ENCODE peak calls at places on chromosomes 3 and 15, in nine cellular contexts. F is esophagus squamous epithelium; B is heart right ventricle; U is psoas muscle; Q is fibroblast of lung; C is uterus; D is GM23248; P is CD8-positive, alpha-beta memory T cell; A is body of pancreas. Z is an unnamed sample.

GRCh38 chr15:36527512-36528162 is 51.8 kb upstream of the CDIN1 start:
- DNase-seq in C (no peak), Q (peak; percentile 28), B (no peak), D (peak; percentile 24), F (no peak), P (no peak), A (no peak), U (no peak), Z (no peak)

GRCh38 chr3:185823280-185824044 is 1.4 kb downstream of the IGF2BP2 start:
- DNase-seq in U (peak; percentile 22), D (peak; percentile 75), P (peak; percentile 13), Q (peak; percentile 62), C (peak; percentile 22), F (no peak), B (peak; percentile 42), A (peak; percentile 40), Z (no peak)

GRCh38 chr3:95272791-95273190 is 1209.9 kb downstream of the NSUN3 start:
- DNase-seq in C (no peak), D (no peak), U (no peak), Q (no peak), F (no peak), B (no peak), P (no peak), A (no peak), Z (no peak)

GRCh38 chr3:119258915-119259314 is 18.2 kb upstream of the B4GALT4 start:
- DNase-seq in C (no peak), P (no peak), U (no peak), Q (no peak), F (no peak), A (no peak), D (no peak), B (no peak), Z (no peak)

GRCh38 chr3:90031121-90031520 is 923.7 kb downstream of the EPHA3 start:
- DNase-seq in U (no peak), F (no peak), B (no peak), P (no peak), A (no peak), D (no peak), Q (no peak), C (no peak), Z (no peak)

GRCh38 chr15:64521726-64522164 is 61.4 kb downstream of the ZNF609 start:
- DNase-seq in U (peak; percentile 26), Q (peak; percentile 67), C (no peak), D (peak; percentile 81), B (peak; percentile 27), A (peak; percentile 85), P (no peak), F (no peak), Z (no peak)

GRCh38 chr15:73079570-73079969 is 27.3 kb downstream of the NEO1 start:
- DNase-seq in Q (no peak), C (no peak), A (no peak), U (no peak), P (no peak), F (no peak), B (no peak), D (no peak), Z (no peak)

GRCh38 chr15:101138086-101138660 is 113.7 kb downstream of the CHSY1 start:
- DNase-seq in C (no peak), A (no peak), P (no peak), B (no peak), U (no peak), D (no peak), Q (no peak), F (no peak), Z (no peak)

GRCh38 chr15:75174736-75175135 is 26.9 kb upstream of the C15orf39 start:
- DNase-seq in B (no peak), U (no peak), D (no peak), P (no peak), A (no peak), F (no peak), C (no peak), Q (no peak), Z (no peak)

GRCh38 chr15:75177360-75178071 is 24.2 kb upstream of the C15orf39 start:
- DNase-seq in F (no peak), U (no peak), D (peak; percentile 18), Q (no peak), C (no peak), P (no peak), A (no peak), B (no peak), Z (no peak)

GRCh38 chr15:75178171-75178937 is 23.3 kb upstream of the C15orf39 start:
- DNase-seq in D (peak; percentile 51), C (peak; percentile 63), Q (peak; percentile 6), F (no peak), A (peak; percentile 45), U (peak; percentile 44), P (no peak), B (peak; percentile 67), Z (no peak)

GRCh38 chr15:75174102-75174501 is 27.6 kb upstream of the C15orf39 start:
- DNase-seq in C (no peak), U (no peak), P (no peak), B (no peak), A (no peak), F (no peak), Q (no peak), D (no peak), Z (no peak)

DNA sequence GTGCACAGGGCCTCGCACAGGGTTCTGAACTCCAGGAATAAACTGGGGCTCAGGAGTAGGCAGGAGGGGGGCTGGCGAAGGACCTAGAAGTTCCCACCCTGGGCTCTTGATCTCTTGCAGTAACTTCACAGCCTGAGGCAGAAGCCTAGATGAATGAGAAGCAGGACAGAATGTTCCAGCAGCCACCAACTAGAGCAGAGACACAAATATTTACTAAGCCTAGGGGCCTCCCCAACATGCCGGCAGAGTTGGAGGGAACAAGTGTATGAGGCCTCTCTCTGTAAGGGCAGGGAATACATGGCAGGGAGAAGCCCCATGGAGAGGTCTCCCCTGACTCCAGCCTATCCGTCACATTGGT is 25.3 kb upstream of the C15orf39 start:
- DNase-seq in P (no peak), A (peak; percentile 24), U (no peak), F (no peak), B (no peak), C (no peak), Q (no peak), D (no peak), Z (no peak)
- H3K27ac ChIP-seq in P (no peak overlapping the region), A (peak overlapping the region; percentile 76), U (no peak overlapping the region), F (peak overlapping the region; percentile 80), B (no peak overlapping the region), C (peak overlapping the region; percentile 87), Q (no peak overlapping the region), D (no peak overlapping the region), Z (no peak overlapping the region)

DNA sequence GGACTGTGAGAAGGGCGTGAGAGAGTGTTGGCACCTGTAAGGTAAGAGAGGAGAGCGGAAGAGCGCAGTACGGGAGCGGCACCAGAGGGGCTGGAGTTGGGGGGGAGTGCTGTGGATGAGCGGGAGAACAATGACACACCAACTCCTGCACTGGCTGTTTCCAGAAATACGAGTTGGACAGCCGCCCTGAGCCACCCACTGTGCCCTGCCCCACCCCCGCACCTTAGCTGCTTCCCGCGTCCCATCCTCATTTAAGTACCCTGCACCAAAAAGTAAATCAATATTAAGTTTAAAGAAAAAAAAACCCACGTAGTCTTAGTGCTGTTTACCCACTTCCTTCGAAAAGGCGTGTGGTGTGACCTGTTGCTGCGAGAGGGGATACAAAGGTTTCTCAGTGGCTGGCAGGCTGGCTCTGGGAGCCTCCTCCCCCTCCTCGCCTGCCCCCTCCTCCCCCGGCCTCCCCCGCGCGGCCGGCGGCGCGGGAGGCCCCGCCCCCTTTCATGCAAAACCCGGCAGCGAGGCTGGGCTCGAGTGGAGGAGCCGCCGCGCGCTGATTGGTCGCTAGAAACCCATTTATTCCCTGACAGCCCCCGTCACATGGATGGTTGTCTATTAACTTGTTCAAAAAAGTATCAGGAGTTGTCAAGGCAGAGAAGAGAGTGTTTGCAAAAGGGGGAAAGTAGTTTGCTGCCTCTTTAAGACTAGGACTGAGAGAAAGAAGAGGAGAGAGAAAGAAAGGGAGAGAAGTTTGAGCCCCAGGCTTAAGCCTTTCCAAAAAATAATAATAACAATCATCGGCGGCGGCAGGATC is at the start of gene SOX2:
- DNase-seq in D (peak; percentile 55), A (peak; percentile 70), Q (peak; percentile 90), C (no peak), U (peak; percentile 56), F (no peak), P (no peak), B (peak; percentile 39), Z (peak; percentile 35)
- H3K4me3 ChIP-seq in D (peak within 1 kb of the TSS; percentile 53), A (no peak within 1 kb of the TSS), Q (peak within 1 kb of the TSS; percentile 46), C (peak within 1 kb of the TSS; percentile 25), U (peak within 1 kb of the TSS; percentile 55), F (peak within 1 kb of the TSS; percentile 64), P (no peak within 1 kb of the TSS), B (peak within 1 kb of the TSS; percentile 30), Z (peak within 1 kb of the TSS; percentile 32)

DNA sequence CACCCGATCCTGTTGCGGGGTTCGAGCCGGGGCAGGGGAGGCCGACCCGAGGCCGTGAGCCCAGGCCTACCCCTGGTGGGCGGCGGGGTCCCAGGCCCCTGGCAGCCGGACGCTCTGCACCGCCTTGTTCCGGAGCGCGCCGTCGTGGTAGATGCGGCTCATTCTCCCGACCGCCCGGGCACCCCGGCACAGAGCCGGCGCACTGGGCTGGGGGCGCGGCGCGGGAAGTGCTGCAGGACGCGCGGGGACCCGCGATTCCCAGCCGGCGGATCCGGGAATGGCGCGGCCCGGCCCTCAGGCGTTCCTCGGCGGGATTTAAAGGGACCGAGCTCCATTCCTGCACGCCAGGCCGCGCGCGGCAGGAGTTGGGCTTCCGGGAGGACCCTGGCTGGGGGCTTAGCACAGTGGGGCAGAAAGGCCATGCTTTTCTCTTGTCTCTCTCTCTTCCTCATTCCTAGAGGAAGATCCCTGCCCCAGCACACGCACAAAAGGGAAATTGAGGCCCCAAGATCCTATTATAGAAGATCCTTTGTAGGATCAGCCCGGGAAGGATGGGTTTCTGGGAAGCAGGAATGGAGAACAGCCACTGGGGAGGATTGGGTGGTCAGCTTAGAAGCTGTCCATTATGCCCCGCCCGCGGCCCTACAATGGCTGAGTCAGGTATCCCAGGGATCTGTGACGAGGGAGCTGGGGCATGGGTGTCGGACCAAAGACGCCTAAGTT is at the start of gene ARPIN:
- DNase-seq in P (peak; percentile 10), C (peak; percentile 54), A (peak; percentile 65), B (peak; percentile 72), Q (peak; percentile 59), F (no peak), D (peak; percentile 74), U (peak; percentile 64), Z (no peak)
- H3K27ac ChIP-seq in P (no peak within 1 kb of the TSS), C (peak within 1 kb of the TSS; percentile 81), A (peak within 1 kb of the TSS; percentile 90), B (peak within 1 kb of the TSS; percentile 76), Q (peak within 1 kb of the TSS; percentile 34), F (peak within 1 kb of the TSS; percentile 86), D (no peak within 1 kb of the TSS), U (peak within 1 kb of the TSS; percentile 63), Z (no peak within 1 kb of the TSS)

GRCh38 chr3:194395767-194396527 is 3.1 kb downstream of the GP5 start:
- DNase-seq in C (peak; percentile 56), A (no peak), F (no peak), B (no peak), D (peak; percentile 45), Q (no peak), U (peak; percentile 47), P (peak; percentile 69), Z (peak; percentile 92)

GRCh38 chr3:194396897-194397756 is 1.9 kb downstream of the GP5 start:
- DNase-seq in D (no peak), C (no peak), P (peak; percentile 69), F (no peak), B (no peak), A (no peak), Q (peak; percentile 51), U (no peak), Z (peak; percentile 80)

GRCh38 chr3:194395201-194395600 is 3.9 kb downstream of the GP5 start:
- DNase-seq in F (no peak), Q (no peak), D (no peak), P (no peak), B (no peak), C (no peak), U (no peak), A (no peak), Z (peak; percentile 34)

GRCh38 chr3:194397757-194398312 is 1.2 kb downstream of the GP5 start:
- DNase-seq in Q (peak; percentile 55), D (no peak), A (no peak), B (no peak), P (peak; percentile 61), U (no peak), C (no peak), F (no peak), Z (peak; percentile 78)

DNA sequence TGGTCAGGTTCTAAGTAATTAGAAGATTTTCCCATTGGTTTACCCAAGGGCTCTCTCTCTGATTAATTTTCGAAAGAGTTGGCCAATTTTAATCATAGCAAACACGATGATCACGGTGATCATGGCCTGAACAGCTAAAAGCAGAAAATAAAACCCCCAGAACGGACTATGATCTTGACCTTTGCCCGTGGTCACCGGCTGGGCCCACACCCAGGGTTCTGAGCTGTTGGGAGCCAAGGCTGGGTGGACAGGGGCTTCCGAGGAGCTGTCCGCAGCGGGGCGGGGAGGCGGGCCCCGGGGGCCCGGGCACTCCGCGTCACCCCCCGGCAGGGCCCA is 2.5 kb downstream of the GP5 start:
- DNase-seq in P (no peak), D (peak; percentile 34), B (no peak), F (no peak), Q (no peak), A (no peak), U (no peak), C (no peak), Z (no peak)
- H3K4me3 ChIP-seq in P (peak overlapping the region; percentile 86), D (peak overlapping the region; percentile 23), B (peak overlapping the region; percentile 30), F (peak overlapping the region; percentile 24), Q (no peak overlapping the region), A (no peak overlapping the region), U (peak overlapping the region; percentile 44), C (peak overlapping the region; percentile 21), Z (no peak overlapping the region)